ENCODE peak calls at places on chromosomes 7 and 10, in four cellular contexts. W is cardiac fibroblast, Z is progenitor cell of endocrine pancreas, G is HFFc6. B is an unnamed sample.

GRCh38 chr10:124943301-124944092 is 1.6 kb downstream of the ZRANB1 start:
- DNase-seq in W (peak; percentile 68), G (peak; percentile 87), Z (no peak), B (no peak)

GRCh38 chr7:107660381-107661080 is at the start of gene SLC26A4:
- DNase-seq in W (no peak), G (no peak), Z (no peak), B (no peak)

GRCh38 chr7:156903232-156903909 is 10.4 kb upstream of the LMBR1 start:
- DNase-seq in G (no peak), Z (no peak), W (peak; percentile 60), B (no peak)

GRCh38 chr10:8103543-8103942 is 49.1 kb downstream of the GATA3 start:
- DNase-seq in W (no peak), G (no peak), Z (no peak), B (no peak)

GRCh38 chr7:146960747-146961416 is 844.3 kb downstream of the CNTNAP2 start:
- DNase-seq in G (no peak), Z (no peak), W (no peak), B (no peak)

GRCh38 chr7:36999851-37000480 is 275.7 kb upstream of the AOAH start:
- DNase-seq in G (no peak), W (peak; percentile 3), Z (no peak), B (no peak)

GRCh38 chr7:112116894-112117293 is 89.3 kb downstream of the DOCK4 start:
- DNase-seq in Z (no peak), G (no peak), W (no peak), B (no peak)

GRCh38 chr7:141393056-141393455 is 158.2 kb upstream of the AGK start:
- DNase-seq in W (no peak), G (no peak), Z (no peak), B (no peak)

GRCh38 chr7:94003446-94004023 is 620 bp downstream of the BET1 start:
- DNase-seq in G (peak; percentile 5), W (peak; percentile 32), Z (no peak), B (no peak)

GRCh38 chr10:78299861-78300453 is 266.3 kb downstream of the RPS24 start:
- DNase-seq in Z (no peak), G (no peak), W (no peak), B (peak; percentile 43)

GRCh38 chr10:44306762-44307161 is 78.1 kb downstream of the CXCL12 start:
- DNase-seq in W (no peak), Z (no peak), G (peak; percentile 17), B (no peak)
- TF ChIP-seq CTCF in W (no peak), Z (peak; percentile 40), G (peak; percentile 75), B (peak; percentile 40)

GRCh38 chr10:110498087-110498981 is 627 bp downstream of the DUSP5 start:
- DNase-seq in G (peak; percentile 67), Z (peak; percentile 26), W (peak; percentile 73), B (peak; percentile 76)

GRCh38 chr10:110500515-110500905 is 2.8 kb downstream of the DUSP5 start:
- DNase-seq in W (peak; percentile 75), G (peak; percentile 86), Z (no peak), B (no peak)

GRCh38 chr10:110497438-110498086 is at the start of gene DUSP5:
- DNase-seq in G (peak; percentile 92), Z (peak; percentile 92), W (peak; percentile 97), B (peak; percentile 94)

GRCh38 chr10:110499796-110500514 is 2.2 kb downstream of the DUSP5 start:
- DNase-seq in G (no peak), W (no peak), Z (no peak), B (no peak)

GRCh38 chr10:110498982-110499795 is 1.5 kb downstream of the DUSP5 start:
- DNase-seq in W (no peak), Z (no peak), G (peak; percentile 68), B (no peak)
- TF ChIP-seq CTCF in W (peak; percentile 13), Z (peak; percentile 12), G (peak; percentile 50), B (no peak)

DNA sequence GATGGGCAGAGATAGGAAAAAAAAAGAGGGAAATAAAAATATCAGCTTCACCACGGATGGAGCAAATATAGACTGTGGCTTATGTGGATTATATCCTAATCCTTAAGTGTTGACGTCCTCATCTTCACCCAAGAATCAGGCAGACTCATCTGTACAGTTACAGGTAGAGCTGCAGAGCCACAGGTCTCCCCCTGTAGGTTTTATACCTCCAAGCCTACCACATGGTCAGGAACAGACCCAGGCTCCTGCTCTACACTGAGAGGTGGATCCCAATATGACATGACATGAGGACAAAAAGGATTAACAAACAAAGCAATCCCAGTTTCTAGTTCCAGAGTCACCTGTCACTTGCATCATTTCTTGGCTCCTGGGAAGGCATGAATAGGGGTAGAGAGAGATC is 400.8 kb downstream of the SEMA3D start:
- DNase-seq in G (no peak), Z (no peak), W (no peak), B (no peak)
- TF ChIP-seq CTCF in G (no peak), Z (no peak), W (no peak), B (no peak)

GRCh38 chr7:48035301-48035966 is at the start of gene C7orf57:
- DNase-seq in G (peak; percentile 86), Z (peak; percentile 82), W (peak; percentile 83), B (peak; percentile 90)
- TF ChIP-seq CTCF in G (peak; percentile 24), Z (no peak), W (no peak), B (no peak)

DNA sequence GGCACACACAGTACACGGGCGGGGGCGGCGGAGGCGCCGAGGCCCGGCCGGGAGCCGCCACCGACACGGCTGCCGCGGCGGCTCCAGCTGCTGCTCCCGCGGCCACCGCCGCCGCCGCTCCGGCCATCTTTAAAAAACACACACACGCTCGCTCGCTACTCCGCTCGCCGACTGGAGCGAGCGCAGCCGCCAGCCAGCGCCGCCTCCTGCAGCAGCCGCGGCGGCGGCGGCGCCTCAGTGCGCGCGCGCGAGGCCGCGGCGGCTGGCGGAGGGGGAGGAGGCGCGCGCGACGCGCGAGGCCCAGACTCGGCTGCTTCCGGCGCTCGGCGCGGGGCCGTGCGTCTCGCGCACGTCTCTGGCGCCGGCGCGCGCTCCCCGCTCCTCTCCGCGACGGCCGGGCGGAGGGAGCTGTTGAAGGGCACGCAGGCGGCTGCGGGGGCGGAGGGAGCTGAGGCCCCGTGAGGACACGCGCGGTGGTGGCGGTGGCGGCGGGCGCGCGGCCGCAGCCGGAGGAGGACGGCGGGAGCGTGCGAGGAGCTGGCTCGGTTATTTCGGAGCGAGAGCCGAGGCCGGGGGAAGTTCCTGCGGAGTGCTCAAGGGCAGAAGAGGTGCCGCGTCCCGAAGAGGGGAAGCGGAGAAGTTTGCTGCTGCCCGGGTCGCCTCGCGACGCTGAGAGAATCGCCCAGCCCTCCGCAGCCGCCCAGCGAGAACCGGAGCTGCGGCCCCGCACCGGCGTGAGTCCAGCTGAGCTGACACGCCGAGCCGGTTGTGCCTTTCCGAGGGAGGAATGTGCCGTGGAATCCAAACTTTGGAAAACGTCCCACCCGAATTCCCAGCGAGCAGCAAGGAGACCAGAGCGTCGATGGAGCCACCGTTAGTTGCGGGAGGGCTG is at the start of gene KDM7A:
- DNase-seq in G (peak; percentile 79), W (peak; percentile 97), Z (peak; percentile 79), B (peak; percentile 94)
- TF ChIP-seq CTCF in G (no peak), W (no peak), Z (no peak), B (no peak)

GRCh38 chr10:23981520-23982309 is 227.2 kb upstream of the KIAA1217 start:
- DNase-seq in G (no peak), W (no peak), Z (no peak), B (no peak)
- TF ChIP-seq CTCF in G (no peak), W (no peak), Z (peak; percentile 43), B (peak; percentile 52)

GRCh38 chr7:3087243-3087642 is 43.6 kb upstream of the CARD11 start:
- DNase-seq in Z (no peak), G (no peak), W (peak; percentile 2), B (no peak)
- TF ChIP-seq CTCF in Z (no peak), G (no peak), W (no peak), B (no peak)

GRCh38 chr7:135510603-135511183 is 791 bp upstream of the CNOT4 start:
- DNase-seq in G (peak; percentile 33), W (peak; percentile 45), Z (no peak), B (no peak)
- TF ChIP-seq CTCF in G (peak; percentile 36), W (peak; percentile 12), Z (no peak), B (no peak)

GRCh38 chr7:75033064-75033463 is 40.5 kb downstream of the RCC1L start:
- DNase-seq in W (peak; percentile 13), G (no peak), Z (no peak), B (no peak)
- TF ChIP-seq CTCF in W (peak; percentile 34), G (peak; percentile 41), Z (peak; percentile 30), B (peak; percentile 50)